ENCODE peak calls at places on chromosomes 12 and 14, in seven cellular contexts. H is Panc1, T is upper lobe of left lung, C is HCT116, O is GM23338, D is HepG2, S is GM12878. J is an unnamed sample.
A peak's percentile ranks its signal among the peaks of the same experiment; 100 is the strongest.

GRCh38 chr12:58420496-58420895 is 479.1 kb downstream of the ATP23 start:
- ATAC-seq in S (no peak), O (no peak), H (peak; percentile 77), C (no peak), T (peak; percentile 73), D (no peak), J (no peak)

GRCh38 chr14:79111963-79112362 is 941.8 kb downstream of the NRXN3 start:
- ATAC-seq in O (no peak), D (no peak), S (no peak), T (no peak), H (no peak), C (no peak), J (peak; percentile 54)

GRCh38 chr12:45379261-45379660 is 163.4 kb downstream of the ANO6 start:
- ATAC-seq in T (no peak), D (no peak), O (no peak), C (no peak), H (no peak), S (no peak), J (no peak)

GRCh38 chr12:52817699-52818238 is 3.9 kb upstream of the KRT4 start:
- ATAC-seq in H (no peak), T (no peak), D (no peak), S (no peak), C (no peak), O (no peak), J (no peak)

GRCh38 chr12:6547566-6547965 is 8.3 kb downstream of the IFFO1 start:
- ATAC-seq in H (no peak), O (no peak), C (no peak), T (no peak), D (no peak), S (no peak), J (no peak)

GRCh38 chr12:50621435-50622304 is 116.9 kb downstream of the DIP2B start:
- ATAC-seq in H (no peak), D (no peak), O (peak; percentile 20), C (no peak), S (no peak), T (no peak), J (no peak)

GRCh38 chr12:26648584-26648983 is 184.4 kb downstream of the ITPR2 start:
- ATAC-seq in H (peak; percentile 35), C (no peak), O (no peak), D (no peak), S (no peak), T (peak; percentile 32), J (no peak)

GRCh38 chr14:53963491-53964227 is 7.0 kb upstream of the BMP4 start:
- ATAC-seq in C (peak; percentile 89), D (no peak), H (no peak), O (peak; percentile 77), T (peak; percentile 82), S (no peak), J (peak; percentile 67)

GRCh38 chr12:93109794-93110203 is 180.7 kb upstream of the EEA1 start:
- ATAC-seq in T (no peak), S (peak; percentile 95), H (no peak), O (no peak), D (no peak), C (no peak), J (peak; percentile 43)

GRCh38 chr12:9792185-9792900 is 31.6 kb upstream of the CD69 start:
- ATAC-seq in D (no peak), O (no peak), S (no peak), H (peak; percentile 76), T (no peak), C (no peak), J (no peak)

GRCh38 chr14:95396221-95396620 is 76.5 kb upstream of the CLMN start:
- ATAC-seq in H (no peak), D (no peak), C (no peak), S (peak; percentile 34), T (no peak), O (no peak), J (no peak)

GRCh38 chr12:65505321-65506121 is 227.0 kb downstream of the MSRB3 start:
- ATAC-seq in D (no peak), T (no peak), C (no peak), H (no peak), S (no peak), O (peak; percentile 27), J (no peak)

GRCh38 chr12:87121908-87122307 is 865.7 kb upstream of the MGAT4C start:
- ATAC-seq in S (no peak), D (no peak), T (no peak), H (no peak), O (no peak), C (no peak), J (no peak)

GRCh38 chr12:67788118-67788517 is 139.6 kb downstream of the DYRK2 start:
- ATAC-seq in T (no peak), C (no peak), H (no peak), D (no peak), S (no peak), O (no peak), J (no peak)

GRCh38 chr12:75820848-75821578 is 210.6 kb downstream of the PHLDA1 start:
- ATAC-seq in D (no peak), T (peak; percentile 88), H (no peak), S (no peak), O (no peak), C (peak; percentile 36), J (peak; percentile 86)

GRCh38 chr12:75438052-75438754 is 42.4 kb upstream of the GLIPR1 start:
- ATAC-seq in T (peak; percentile 46), C (no peak), S (peak; percentile 82), H (no peak), D (peak; percentile 36), O (peak; percentile 25), J (no peak)

GRCh38 chr12:129067482-129067881 is 214.2 kb downstream of the GLT1D1 start:
- ATAC-seq in T (no peak), C (no peak), S (no peak), D (peak; percentile 71), O (no peak), H (no peak), J (no peak)

GRCh38 chr14:61476105-61476736 is 154.8 kb downstream of the PRKCH start:
- ATAC-seq in D (no peak), C (no peak), T (no peak), O (no peak), S (peak; percentile 14), H (no peak), J (no peak)

GRCh38 chr12:117897379-117898161 is 71.2 kb downstream of the KSR2 start:
- ATAC-seq in C (no peak), S (peak; percentile 86), H (no peak), D (no peak), T (no peak), O (no peak), J (no peak)

GRCh38 chr12:39685854-39686608 is 66.4 kb upstream of the ABCD2 start:
- ATAC-seq in H (no peak), T (no peak), D (no peak), S (no peak), O (no peak), C (no peak), J (no peak)

GRCh38 chr12:57631566-57632368 is 1.2 kb downstream of the B4GALNT1 start:
- ATAC-seq in S (no peak), T (no peak), O (peak; percentile 17), C (peak; percentile 7), D (peak; percentile 10), H (peak; percentile 47), J (no peak)

GRCh38 chr14:73472182-73473114 is 14.1 kb upstream of the NUMB start:
- ATAC-seq in O (peak; percentile 87), D (peak; percentile 81), C (peak; percentile 89), T (peak; percentile 85), S (peak; percentile 86), H (peak; percentile 89), J (peak; percentile 51)
- TF ChIP-seq POLR2AphosphoS5 in O (no peak), D (no peak), C (no peak), T (no peak), S (no peak), H (no peak), J (no peak)

DNA sequence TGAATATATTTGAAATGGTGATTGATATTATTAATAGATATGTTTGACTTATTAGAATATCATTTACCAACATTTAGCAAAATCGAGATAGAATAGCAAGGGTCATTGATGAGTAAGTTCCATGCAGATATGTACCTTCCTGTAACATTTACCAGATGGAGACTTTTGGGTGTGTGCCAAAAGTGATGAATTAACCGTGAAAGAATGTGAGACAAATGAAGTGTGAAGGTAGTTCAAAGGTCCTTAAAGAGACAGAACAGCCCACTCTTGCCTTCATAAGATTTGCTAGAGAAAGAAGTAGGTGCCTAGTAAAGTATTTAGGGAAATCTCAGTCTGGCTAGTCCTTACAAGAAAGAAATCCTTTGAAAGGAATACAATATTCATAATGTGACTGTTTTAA is 45.5 kb downstream of the FGD4 start:
- ATAC-seq in C (peak; percentile 73), H (peak; percentile 66), O (no peak), T (no peak), D (no peak), S (peak; percentile 28), J (no peak)
- H3K4me1 ChIP-seq in C (peaks cover 55% of the 10 kb centered on the region), H (peaks cover 29% of the 10 kb centered on the region), O (peaks cover 63% of the 10 kb centered on the region), T (peaks cover 5% of the 10 kb centered on the region), D (peaks cover 34% of the 10 kb centered on the region), S (no peaks in the 10 kb centered on the region), J (no peaks in the 10 kb centered on the region)

GRCh38 chr12:112046003-112046402 is 32.8 kb downstream of the ERP29 start:
- ATAC-seq in T (no peak), H (peak; percentile 45), O (no peak), C (no peak), S (no peak), D (no peak), J (peak; percentile 87)
- TF ChIP-seq POLR2AphosphoS5 in T (no peak), H (no peak), O (no peak), C (no peak), S (no peak), D (no peak), J (peak; percentile 63)

DNA sequence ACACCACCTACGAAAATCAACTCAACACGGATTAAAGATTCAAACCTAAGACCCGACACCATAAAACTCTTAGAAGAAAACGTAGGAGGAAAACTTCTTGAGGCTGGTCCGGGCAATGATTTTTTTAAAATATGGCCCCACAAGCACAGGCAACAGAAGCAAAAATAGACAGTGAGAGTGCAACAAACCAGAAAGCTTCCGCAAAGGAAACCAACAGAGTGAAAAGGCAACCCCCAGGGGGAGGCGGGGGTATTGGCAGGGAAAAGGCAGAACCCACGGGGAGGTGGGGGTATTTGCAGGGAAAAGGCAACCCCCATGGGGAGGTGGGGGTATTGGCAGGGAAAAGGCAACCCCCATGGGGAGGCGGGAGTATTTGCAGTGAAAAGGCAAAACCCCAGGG is 20.5 kb upstream of the FBRSL1 start:
- ATAC-seq in C (no peak), D (no peak), S (peak; percentile 73), O (no peak), T (no peak), H (no peak), J (no peak)
- H3K4me1 ChIP-seq in C (peaks cover 4% of the 10 kb centered on the region), D (peaks cover 46% of the 10 kb centered on the region), S (peaks cover 29% of the 10 kb centered on the region), O (peaks cover 4% of the 10 kb centered on the region), T (no peaks in the 10 kb centered on the region), H (peaks cover 33% of the 10 kb centered on the region), J (no peaks in the 10 kb centered on the region)

GRCh38 chr12:116600959-116601358 is 41.8 kb downstream of the MAP1LC3B2 start:
- ATAC-seq in H (no peak), D (no peak), S (no peak), O (no peak), C (no peak), T (no peak), J (no peak)

GRCh38 chr12:116598341-116599284 is 39.4 kb downstream of the MAP1LC3B2 start:
- ATAC-seq in O (peak; percentile 9), S (no peak), T (peak; percentile 33), H (no peak), D (peak; percentile 56), C (no peak), J (peak; percentile 1)

GRCh38 chr12:116601524-116601923 is 42.3 kb downstream of the MAP1LC3B2 start:
- ATAC-seq in H (no peak), C (peak; percentile 43), O (no peak), T (no peak), S (no peak), D (no peak), J (no peak)

GRCh38 chr12:116597886-116598285 is 38.7 kb downstream of the MAP1LC3B2 start:
- ATAC-seq in H (no peak), T (no peak), C (no peak), D (no peak), S (no peak), O (no peak), J (no peak)

GRCh38 chr12:116599285-116600122 is 40.3 kb downstream of the MAP1LC3B2 start:
- ATAC-seq in S (peak; percentile 63), T (peak; percentile 90), O (peak; percentile 91), D (peak; percentile 85), C (peak; percentile 90), H (peak; percentile 89), J (peak; percentile 88)
- TF ChIP-seq POLR2AphosphoS5 in S (no peak), T (peak; percentile 44), O (no peak), D (no peak), C (no peak), H (no peak), J (peak; percentile 69)